ENCODE peak calls at places on chromosome 21, in seven cellular contexts. L is PC-3; A is H1; M is body of pancreas; R is left ventricle myocardium inferior; E is CD8-positive, alpha-beta T cell; C is adrenal gland. V is an unnamed sample. For H3K4me1, the result is how much of the 10 kb centered on the place peaks cover.

GRCh38 chr21:34807881-34808568 is 139.2 kb downstream of the CLIC6 start:
- DNase-seq in L (peak), A (no peak), M (no peak), R (no peak), E (no peak), C (peak), V (peak)

GRCh38 chr21:32278068-32278467 is 781 bp downstream of the MIS18A start:
- DNase-seq in L (peak), A (no peak), M (no peak), R (no peak), E (no peak), C (no peak), V (peak)

GRCh38 chr21:27448960-27449359 is 482.1 kb upstream of the ADAMTS5 start:
- DNase-seq in L (no peak), A (no peak), M (no peak), R (no peak), E (no peak), C (peak), V (no peak)

GRCh38 chr21:26032263-26032662 is 138.3 kb downstream of the APP start:
- DNase-seq in L (peak), A (no peak), M (no peak), R (no peak), E (no peak), C (no peak), V (no peak)

GRCh38 chr21:41071410-41071809 is 96.5 kb upstream of the BACE2 start:
- DNase-seq in L (peak), A (peak), M (no peak), R (no peak), E (no peak), C (no peak), V (no peak)

GRCh38 chr21:15441060-15441493 is 288.7 kb upstream of the USP25 start:
- DNase-seq in L (no peak), A (no peak), M (no peak), R (no peak), E (no peak), C (peak), V (no peak)

GRCh38 chr21:32726742-32727477 is 903 bp downstream of the SYNJ1 start:
- DNase-seq in L (peak), A (no peak), M (peak), R (peak), E (no peak), C (peak), V (peak)

GRCh38 chr21:25626752-25627151 is 12.3 kb upstream of the JAM2 start:
- DNase-seq in L (peak), A (no peak), M (peak), R (peak), E (no peak), C (peak), V (no peak)

GRCh38 chr21:46081862-46082637 is 15.9 kb upstream of the COL6A2 start:
- DNase-seq in L (no peak), A (no peak), M (peak), R (no peak), E (no peak), C (no peak), V (no peak)

GRCh38 chr21:36183144-36183795 is 26.6 kb downstream of the DOP1B start:
- DNase-seq in L (no peak), A (no peak), M (no peak), R (no peak), E (no peak), C (no peak), V (peak)

GRCh38 chr21:14876464-14876863 is 188.3 kb downstream of the NRIP1 start:
- DNase-seq in L (no peak), A (no peak), M (no peak), R (no peak), E (no peak), C (no peak), V (no peak)

GRCh38 chr21:25501996-25502665 is 105.2 kb downstream of the MRPL39 start:
- DNase-seq in L (no peak), A (no peak), M (no peak), R (no peak), E (no peak), C (no peak), V (no peak)

GRCh38 chr21:44755227-44755626 is 43.9 kb upstream of the TSPEAR start:
- DNase-seq in L (peak), A (no peak), M (no peak), R (no peak), E (no peak), C (peak), V (no peak)
- H3K4me3 ChIP-seq in L (no peak), A (no peak), M (no peak), R (no peak), E (no peak), C (no peak), V (no peak)

DNA sequence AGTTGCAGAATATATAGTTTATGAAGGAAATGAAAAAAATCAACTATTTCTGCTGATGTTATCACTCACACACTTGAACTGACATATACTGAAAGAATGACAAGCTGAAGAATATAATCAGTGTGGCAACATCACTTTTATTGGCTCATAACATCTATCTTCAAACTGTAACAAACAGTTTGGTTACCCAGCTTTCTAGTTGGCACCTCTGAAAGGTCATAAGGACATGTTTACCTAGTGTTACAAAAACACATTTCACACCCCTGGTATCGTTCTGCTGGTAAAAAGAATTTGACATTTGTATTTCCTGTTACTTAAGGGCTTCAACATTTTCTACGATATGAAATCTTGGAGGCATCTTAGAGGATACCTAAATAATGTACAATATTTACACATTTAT is 1267.0 kb upstream of the NCAM2 start:
- DNase-seq in L (no peak), A (no peak), M (no peak), R (no peak), E (no peak), C (no peak), V (no peak)
- H3K4me1 ChIP-seq in L (under half), A (under half), M (under half), R (under half), E (under half), C (under half), V (under half)

DNA sequence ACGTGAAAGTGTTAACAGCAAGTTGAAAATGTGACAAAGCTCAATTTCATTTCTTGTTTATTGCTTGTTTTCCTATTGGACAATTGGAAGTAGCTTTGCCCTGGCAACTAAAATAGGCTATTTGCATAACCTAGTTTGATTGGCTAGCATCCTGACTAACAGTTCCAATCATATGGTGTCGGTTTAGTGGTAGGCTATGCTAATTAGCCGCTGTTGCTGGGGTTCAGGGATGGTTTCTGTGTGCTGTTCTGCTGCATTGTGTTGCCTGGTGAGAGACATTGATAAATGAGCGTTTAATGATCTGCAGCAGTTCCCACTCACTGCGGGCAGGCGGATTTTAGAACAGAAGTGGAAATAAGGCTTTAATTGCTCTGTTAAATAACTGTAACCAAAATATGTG is 68.5 kb downstream of the DYRK1A start:
- DNase-seq in L (peak), A (no peak), M (no peak), R (peak), E (peak), C (peak), V (peak)
- H3K4me3 ChIP-seq in L (no peak), A (no peak), M (no peak), R (peak), E (no peak), C (no peak), V (peak)

GRCh38 chr21:42523211-42523610 is 9.6 kb downstream of the SLC37A1 start:
- DNase-seq in L (no peak), A (no peak), M (no peak), R (no peak), E (no peak), C (no peak), V (no peak)
- H3K4me1 ChIP-seq in L (under half), A (under half), M (under half), R (under half), E (under half), C (under half), V (under half)